ENCODE peak calls at places on chromosomes 1 and 21, in six cellular contexts. C, Z, Q, T, W and S are unnamed samples.

GRCh38 chr1:66436378-66437135 is 97.4 kb upstream of the SGIP1 start:
- DNase-seq in Q (peak), C (no peak), Z (peak), T (no peak), W (peak), S (peak)

GRCh38 chr1:204073837-204074273 is 940 bp downstream of the SOX13 start:
- DNase-seq in C (peak), W (no peak), T (no peak), Q (no peak), Z (peak), S (peak)

GRCh38 chr1:207870279-207871031 is 40.5 kb downstream of the CD34 start:
- DNase-seq in T (no peak), Z (no peak), W (no peak), C (no peak), Q (no peak), S (no peak)

GRCh38 chr1:209583408-209583807 is at the start of gene CAMK1G:
- DNase-seq in Z (peak), T (peak), C (peak), W (no peak), Q (no peak), S (peak)

GRCh38 chr1:200415693-200416593 is 6.1 kb upstream of the ZNF281 start:
- DNase-seq in W (peak), Q (peak), Z (peak), T (no peak), C (no peak), S (peak)

GRCh38 chr1:109935451-109935900 is 24.8 kb downstream of the CSF1 start:
- DNase-seq in Q (no peak), Z (no peak), T (no peak), C (no peak), W (no peak), S (no peak)

GRCh38 chr1:27862671-27863551 is 9.4 kb upstream of the THEMIS2 start:
- DNase-seq in T (no peak), Z (peak), C (no peak), W (no peak), Q (no peak), S (peak)

GRCh38 chr1:114522264-114522575 is 11.2 kb upstream of the TRIM33 start:
- DNase-seq in Z (no peak), Q (no peak), C (no peak), T (no peak), W (no peak), S (no peak)

GRCh38 chr1:163072658-163073057 is 3.5 kb downstream of the RGS4 start:
- DNase-seq in Q (no peak), C (no peak), W (no peak), T (no peak), Z (peak), S (peak)

GRCh38 chr1:226496616-226497015 is 51.9 kb upstream of the STUM start:
- DNase-seq in Z (no peak), W (no peak), T (no peak), Q (no peak), C (peak), S (no peak)

GRCh38 chr1:18246543-18246942 is 138.9 kb downstream of the IGSF21 start:
- DNase-seq in Q (no peak), Z (no peak), W (no peak), C (no peak), T (no peak), S (no peak)

GRCh38 chr1:86317926-86318325 is 78.2 kb downstream of the ODF2L start:
- DNase-seq in W (no peak), Q (no peak), Z (no peak), C (no peak), T (no peak), S (no peak)

GRCh38 chr1:170732262-170732595 is 68.3 kb downstream of the PRRX1 start:
- DNase-seq in W (no peak), T (no peak), C (no peak), Q (no peak), Z (peak), S (no peak)

GRCh38 chr1:201703646-201704438 is 125.1 kb upstream of the IPO9 start:
- DNase-seq in T (peak), Z (peak), C (peak), Q (peak), W (peak), S (peak)

GRCh38 chr1:162228586-162228985 is 148.1 kb downstream of the SPATA46 start:
- DNase-seq in Z (no peak), W (no peak), C (no peak), T (no peak), Q (no peak), S (no peak)

GRCh38 chr1:183636334-183636682 is 725 bp upstream of the ARPC5 start:
- DNase-seq in C (no peak), Z (no peak), Q (no peak), T (no peak), W (no peak), S (no peak)

GRCh38 chr1:230771773-230772354 is 24.7 kb downstream of the CAPN9 start:
- DNase-seq in T (no peak), Z (no peak), C (no peak), W (no peak), Q (no peak), S (no peak)

GRCh38 chr1:203299180-203299579 is 6.1 kb upstream of the BTG2 start:
- DNase-seq in Q (peak), C (no peak), Z (no peak), W (no peak), T (no peak), S (no peak)

GRCh38 chr21:31576428-31576827 is 83.1 kb upstream of the SOD1 start:
- DNase-seq in T (no peak), Z (peak), C (no peak), W (no peak), Q (no peak), S (peak)

GRCh38 chr1:165637427-165637826 is 6.4 kb downstream of the MGST3 start:
- DNase-seq in T (no peak), W (no peak), Q (no peak), Z (peak), C (no peak), S (peak)

GRCh38 chr1:114901739-114902255 is 47.1 kb downstream of the SYCP1 start:
- DNase-seq in Z (peak), C (peak), W (no peak), T (no peak), Q (no peak), S (no peak)

GRCh38 chr1:11475718-11476117 is 3.2 kb upstream of the DISP3 start:
- DNase-seq in Q (no peak), W (no peak), Z (no peak), T (no peak), C (no peak), S (no peak)

GRCh38 chr1:163264256-163264655 is 57.5 kb upstream of the NUF2 start:
- DNase-seq in W (no peak), Q (no peak), Z (peak), T (no peak), C (no peak), S (peak)

GRCh38 chr1:42978317-42979036 is 19.8 kb upstream of the SLC2A1 start:
- DNase-seq in C (no peak), Z (no peak), W (no peak), Q (no peak), T (no peak), S (no peak)

GRCh38 chr1:228921473-228921872 is 186.2 kb downstream of the RHOU start:
- DNase-seq in Z (no peak), W (no peak), T (no peak), Q (no peak), C (no peak), S (peak)

GRCh38 chr1:16183157-16183556 is 27.3 kb upstream of the EPHA2 start:
- DNase-seq in T (no peak), W (no peak), C (no peak), Q (no peak), Z (peak), S (peak)

GRCh38 chr1:1602321-1602931 is 2.5 kb upstream of the FNDC10 start:
- DNase-seq in Q (peak), C (no peak), Z (no peak), W (no peak), T (no peak), S (no peak)

GRCh38 chr21:44466996-44467858 is 11.9 kb downstream of the LRRC3 start:
- DNase-seq in C (no peak), Q (no peak), W (no peak), T (no peak), Z (no peak), S (no peak)

GRCh38 chr1:149972547-149972946 is 35.9 kb upstream of the MTMR11 start:
- DNase-seq in W (no peak), Z (no peak), T (no peak), C (no peak), Q (no peak), S (no peak)

GRCh38 chr1:213123532-213123931 is 72.5 kb downstream of the RPS6KC1 start:
- DNase-seq in Z (peak), W (peak), Q (no peak), T (no peak), C (no peak), S (peak)

GRCh38 chr1:211548321-211549091 is 30.5 kb downstream of the SLC30A1 start:
- DNase-seq in Q (no peak), Z (no peak), T (no peak), C (no peak), W (no peak), S (no peak)

GRCh38 chr1:110216844-110217444 is 6.8 kb downstream of the KCNC4 start:
- DNase-seq in C (no peak), Q (no peak), T (no peak), Z (no peak), W (no peak), S (no peak)

GRCh38 chr1:10556430-10557005 is 81.8 kb downstream of the PEX14 start:
- DNase-seq in W (no peak), Z (no peak), Q (no peak), C (no peak), T (no peak), S (no peak)

GRCh38 chr21:44845418-44846200 is 27.7 kb upstream of the SUMO3 start:
- DNase-seq in Z (peak), C (peak), Q (peak), T (peak), W (no peak), S (peak)

GRCh38 chr1:86712088-86712860 is 7.9 kb downstream of the SH3GLB1 start:
- DNase-seq in C (no peak), W (no peak), T (no peak), Z (no peak), Q (no peak), S (no peak)

GRCh38 chr1:241717975-241718374 is 65.9 kb downstream of the WDR64 start:
- DNase-seq in C (no peak), Z (no peak), T (no peak), W (no peak), Q (no peak), S (peak)

GRCh38 chr1:2595812-2596529 is 9.4 kb downstream of the PRXL2B start:
- DNase-seq in W (no peak), Q (no peak), T (peak), Z (no peak), C (no peak), S (no peak)

GRCh38 chr21:14554948-14555347 is 8.8 kb upstream of the SAMSN1 start:
- DNase-seq in C (no peak), Z (peak), Q (no peak), T (no peak), W (no peak), S (peak)

GRCh38 chr1:110538082-110538481 is 19.1 kb upstream of the KCNA10 start:
- DNase-seq in Q (no peak), Z (no peak), W (no peak), C (no peak), T (no peak), S (no peak)

GRCh38 chr1:179516976-179517705 is 58.6 kb downstream of the NPHS2 start:
- DNase-seq in W (no peak), C (no peak), T (no peak), Z (no peak), Q (no peak), S (no peak)
- H3K9ac ChIP-seq in W (no peak), C (no peak), T (no peak), Z (no peak), Q (no peak), S (no peak)

GRCh38 chr1:234720709-234721436 is 110.9 kb upstream of the IRF2BP2 start:
- DNase-seq in T (no peak), Q (no peak), C (no peak), Z (peak), W (no peak), S (no peak)

GRCh38 chr1:234721476-234722266 is 111.7 kb upstream of the IRF2BP2 start:
- DNase-seq in W (no peak), T (no peak), Q (no peak), Z (peak), C (no peak), S (no peak)

GRCh38 chr1:234722267-234722704 is 112.3 kb upstream of the IRF2BP2 start:
- DNase-seq in W (no peak), T (no peak), C (no peak), Q (no peak), Z (no peak), S (no peak)

GRCh38 chr1:234724517-234725176 is 114.7 kb upstream of the IRF2BP2 start:
- DNase-seq in T (peak), C (peak), W (peak), Q (no peak), Z (no peak), S (no peak)

DNA sequence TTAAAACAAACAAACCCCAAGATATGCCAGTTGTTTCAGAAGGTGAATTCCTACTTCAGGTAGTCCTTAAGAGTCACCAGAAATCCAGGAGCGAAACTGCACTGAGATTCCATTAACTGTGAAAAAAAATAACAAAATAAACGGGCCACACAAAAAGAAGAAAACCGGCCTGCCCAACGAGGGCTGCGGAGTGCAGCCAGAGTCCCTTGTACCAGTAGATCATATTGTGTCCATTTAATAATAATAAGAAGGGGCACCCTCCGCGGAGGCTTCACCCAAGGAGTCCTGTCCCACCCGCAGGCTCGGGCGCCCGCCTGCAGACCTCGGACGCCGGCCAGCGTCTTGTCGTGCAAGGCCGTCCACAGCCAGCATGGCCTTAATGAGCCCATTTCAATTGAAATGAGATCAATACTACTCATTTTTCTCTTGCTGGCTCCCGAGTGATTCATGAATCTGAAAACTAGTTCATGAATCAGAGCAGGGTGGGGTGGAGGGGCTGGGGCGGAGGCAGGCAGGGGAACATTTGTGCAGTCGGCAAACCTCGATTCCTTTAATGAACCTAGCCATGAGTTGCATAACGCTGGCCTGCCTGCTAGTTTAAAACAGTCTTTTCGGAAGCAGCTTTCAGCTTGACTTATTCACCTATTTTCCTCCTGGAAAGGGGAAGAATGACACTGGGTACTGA is 113.1 kb upstream of the IRF2BP2 start:
- DNase-seq in T (peak), W (peak), Z (peak), C (no peak), Q (no peak), S (peak)
- H3K4me3 ChIP-seq in T (peak), W (peak), Z (peak), C (no peak), Q (no peak), S (peak)

GRCh38 chr21:16055012-16055411 is 325.2 kb downstream of the USP25 start:
- DNase-seq in W (no peak), T (no peak), C (no peak), Z (no peak), Q (no peak), S (no peak)
- TF ChIP-seq EZH2phosphoT487 in W (no peak), T (no peak), C (no peak), Z (no peak), Q (no peak), S (no peak)

GRCh38 chr1:160437432-160438319 is 37.3 kb downstream of the VANGL2 start:
- DNase-seq in W (no peak), C (no peak), T (no peak), Z (no peak), Q (peak), S (no peak)

GRCh38 chr1:160438320-160438918 is 38.1 kb downstream of the VANGL2 start:
- DNase-seq in Z (no peak), Q (peak), C (no peak), T (no peak), W (no peak), S (no peak)

GRCh38 chr1:160439718-160440117 is 39.4 kb downstream of the VANGL2 start:
- DNase-seq in Z (no peak), Q (no peak), C (no peak), W (no peak), T (no peak), S (no peak)

GRCh38 chr1:160438935-160439334 is 38.6 kb downstream of the VANGL2 start:
- DNase-seq in C (no peak), Q (no peak), Z (no peak), T (no peak), W (no peak), S (no peak)

GRCh38 chr1:160436975-160437374 is 36.6 kb downstream of the VANGL2 start:
- DNase-seq in T (no peak), W (no peak), Z (no peak), Q (peak), C (no peak), S (no peak)
- H3K9ac ChIP-seq in T (no peak), W (no peak), Z (no peak), Q (no peak), C (no peak), S (no peak)

GRCh38 chr1:20685739-20686138 is 24.6 kb upstream of the DDOST start:
- DNase-seq in T (no peak), Z (no peak), W (no peak), C (no peak), Q (no peak), S (no peak)

GRCh38 chr1:20684050-20684620 is 23.0 kb upstream of the DDOST start:
- DNase-seq in W (no peak), Z (no peak), Q (no peak), C (no peak), T (no peak), S (no peak)

GRCh38 chr1:20684651-20685050 is 23.5 kb upstream of the DDOST start:
- DNase-seq in C (no peak), W (no peak), Z (no peak), T (no peak), Q (no peak), S (no peak)

GRCh38 chr1:20683614-20684013 is 22.4 kb upstream of the DDOST start:
- DNase-seq in Z (no peak), T (no peak), C (no peak), Q (no peak), W (no peak), S (no peak)

DNA sequence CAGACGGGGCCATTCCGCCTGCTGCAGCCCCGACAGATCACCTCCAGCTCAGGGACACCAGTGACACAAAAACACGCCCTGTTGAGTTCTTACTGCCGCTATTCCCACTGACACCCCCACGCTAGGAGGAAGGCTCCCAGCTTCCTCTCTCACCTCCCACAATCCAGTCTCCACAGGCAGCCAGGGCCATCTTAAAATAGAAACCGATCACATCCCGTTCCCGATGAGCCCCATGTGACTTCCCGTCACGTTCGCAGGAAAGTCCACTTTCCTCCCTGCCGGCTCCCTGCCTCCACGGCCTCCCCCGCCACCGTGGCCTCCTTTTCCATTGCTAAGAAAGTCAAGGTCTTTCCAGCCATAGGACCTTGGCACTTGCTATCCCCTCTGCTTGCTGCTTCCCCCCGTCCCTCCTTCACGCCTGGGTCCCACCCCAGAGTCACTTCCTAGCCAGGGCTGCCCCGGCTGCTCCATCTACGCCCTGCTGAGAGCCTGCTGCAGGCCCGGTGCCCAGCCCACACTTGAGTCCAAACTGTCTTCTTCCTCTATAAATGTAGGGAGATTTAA is 24.0 kb upstream of the DDOST start:
- DNase-seq in T (no peak), W (no peak), C (no peak), Z (no peak), Q (no peak), S (no peak)
- H3K4me3 ChIP-seq in T (no peak), W (no peak), C (no peak), Z (no peak), Q (no peak), S (no peak)

GRCh38 chr1:37901191-37901892 is 42.0 kb upstream of the MTF1 start:
- DNase-seq in Q (no peak), T (no peak), C (no peak), Z (no peak), W (no peak), S (no peak)
- TF ChIP-seq EZH2phosphoT487 in Q (no peak), T (no peak), C (no peak), Z (no peak), W (no peak), S (no peak)

DNA sequence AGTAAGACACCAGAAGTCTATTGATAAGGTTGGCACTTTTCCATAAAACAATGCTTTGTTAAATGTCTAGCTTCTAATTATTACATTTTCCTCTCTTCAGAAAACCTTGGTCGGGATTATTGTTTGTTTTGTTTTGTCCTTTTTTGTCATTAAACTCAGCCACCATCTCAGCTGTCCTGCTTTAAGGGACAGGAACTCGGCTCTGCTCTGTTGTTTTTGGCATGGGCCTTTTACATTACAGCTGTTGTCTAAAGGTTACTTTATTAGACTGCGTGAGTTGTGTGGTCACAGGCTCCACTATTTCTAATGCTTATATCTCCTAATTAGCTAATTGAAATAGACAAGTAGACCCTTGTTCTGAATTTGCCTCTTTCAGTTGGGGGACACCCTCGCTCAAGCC is 1.5 kb downstream of the PALMD start:
- DNase-seq in Q (no peak), C (no peak), W (no peak), Z (no peak), T (no peak), S (no peak)
- H3K9ac ChIP-seq in Q (no peak), C (no peak), W (no peak), Z (no peak), T (peak), S (peak)